ENCODE peak calls at places on chromosomes 4 and X, in five cellular contexts. M is HepG2, C is K562, A is GM12878, L is H1. O is an unnamed sample.

GRCh38 chr4:97493815-97494518 is 649.3 kb downstream of the STPG2 start:
- DNase-seq in A (no peak), M (no peak), C (no peak), L (no peak), O (no peak)

GRCh38 chr4:87523307-87523706 is 5.9 kb downstream of the SPARCL1 start:
- DNase-seq in A (no peak), C (no peak), L (no peak), M (no peak), O (no peak)

GRCh38 chr4:155819066-155819465 is 47.0 kb downstream of the ASIC5 start:
- DNase-seq in C (no peak), L (no peak), M (no peak), A (no peak), O (no peak)

GRCh38 chr4:81688085-81688484 is 216.4 kb upstream of the RASGEF1B start:
- DNase-seq in M (no peak), L (no peak), C (no peak), A (no peak), O (peak; percentile 0)

GRCh38 chrX:38435130-38435529 is 82.7 kb downstream of the OTC start:
- DNase-seq in L (no peak), M (no peak), A (no peak), C (no peak), O (no peak)

GRCh38 chrX:27997641-27998040 is 16.4 kb upstream of the DCAF8L1 start:
- DNase-seq in L (no peak), A (no peak), M (no peak), C (no peak), O (no peak)

GRCh38 chr4:166174717-166175510 is 301.9 kb downstream of the TLL1 start:
- DNase-seq in L (no peak), A (no peak), M (no peak), C (no peak), O (no peak)

GRCh38 chr4:38516194-38516593 is 147.8 kb upstream of the KLF3 start:
- DNase-seq in L (no peak), A (no peak), M (no peak), C (no peak), O (peak; percentile 2)

GRCh38 chrX:115018040-115018647 is 728 bp upstream of the IL13RA2 start:
- DNase-seq in C (peak; percentile 44), L (no peak), A (no peak), M (no peak), O (no peak)

GRCh38 chrX:80021611-80022010 is 7.1 kb downstream of the TBX22 start:
- DNase-seq in L (no peak), M (no peak), A (no peak), C (no peak), O (no peak)

GRCh38 chr4:41957634-41958033 is 22.4 kb downstream of the TMEM33 start:
- DNase-seq in M (peak; percentile 27), C (peak; percentile 63), A (peak; percentile 20), L (no peak), O (peak; percentile 35)

GRCh38 chrX:79413009-79413408 is 45.9 kb upstream of the ITM2A start:
- DNase-seq in A (no peak), C (peak; percentile 23), M (peak; percentile 0), L (no peak), O (no peak)

GRCh38 chr4:140153744-140154571 is at the start of gene MAML3:
- DNase-seq in M (peak; percentile 64), L (peak; percentile 94), C (peak; percentile 90), A (no peak), O (no peak)

GRCh38 chr4:143019351-143019750 is 165.4 kb upstream of the USP38 start:
- DNase-seq in M (no peak), L (no peak), A (no peak), C (no peak), O (no peak)

GRCh38 chr4:1727117-1728031 is 6.1 kb downstream of the TACC3 start:
- DNase-seq in L (no peak), C (no peak), A (no peak), M (no peak), O (peak; percentile 75)

GRCh38 chr4:146186556-146186955 is 11.0 kb downstream of the LSM6 start:
- DNase-seq in M (no peak), L (no peak), C (no peak), A (no peak), O (no peak)

GRCh38 chr4:155952546-155952945 is 1.1 kb downstream of the CTSO start:
- DNase-seq in L (no peak), C (no peak), M (no peak), A (no peak), O (no peak)

GRCh38 chr4:157143365-157143764 is 67.4 kb downstream of the GLRB start:
- DNase-seq in A (no peak), L (no peak), C (no peak), M (no peak), O (no peak)

GRCh38 chr4:140800686-140801085 is 44.5 kb upstream of the TBC1D9 start:
- DNase-seq in C (no peak), L (no peak), A (no peak), M (no peak), O (no peak)

GRCh38 chr4:162837241-162837640 is 329.4 kb downstream of the NAF1 start:
- DNase-seq in C (no peak), L (no peak), A (no peak), M (no peak), O (no peak)

GRCh38 chr4:86235549-86235948 is 124.3 kb downstream of the MAPK10 start:
- DNase-seq in L (no peak), M (no peak), A (no peak), C (no peak), O (no peak)

GRCh38 chr4:14906805-14907204 is 95.5 kb upstream of the CPEB2 start:
- DNase-seq in L (no peak), C (no peak), M (no peak), A (no peak), O (no peak)

GRCh38 chr4:66000500-66001117 is 330.3 kb upstream of the EPHA5 start:
- DNase-seq in M (no peak), A (no peak), C (no peak), L (no peak), O (no peak)

GRCh38 chrX:137428251-137428661 is 137.7 kb upstream of the ZIC3 start:
- DNase-seq in C (no peak), M (no peak), A (no peak), L (peak; percentile 62), O (no peak)

GRCh38 chr4:154366956-154367355 is 124.6 kb downstream of the DCHS2 start:
- DNase-seq in L (no peak), C (no peak), M (no peak), A (no peak), O (no peak)
- TF ChIP-seq HDAC2 in L (no peak), C (no peak), M (no peak), A (no peak), O (no peak)

DNA sequence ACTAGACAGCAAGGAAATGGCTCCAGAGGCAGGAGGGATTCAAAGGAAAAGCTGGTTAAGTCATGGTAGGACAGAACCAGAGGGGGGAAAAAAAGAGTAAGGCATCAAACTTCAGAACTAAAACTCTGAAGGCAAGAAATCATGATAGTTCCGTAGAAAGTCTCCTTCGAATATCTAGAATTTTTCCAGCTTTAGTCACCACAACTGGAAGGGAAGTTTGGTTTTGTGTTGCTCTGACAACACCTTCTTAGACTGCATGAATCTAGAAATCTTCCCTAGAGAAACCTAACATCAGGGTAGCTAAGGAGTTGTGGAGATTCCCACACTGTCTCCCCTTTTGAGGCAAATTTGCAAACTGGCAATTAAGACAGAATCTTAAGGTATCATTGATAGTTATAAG is 33.7 kb downstream of the AMMECR1 start:
- DNase-seq in A (no peak), L (no peak), M (no peak), C (no peak), O (peak; percentile 4)
- TF ChIP-seq HDAC2 in A (no peak), L (no peak), M (no peak), C (no peak), O (no peak)

GRCh38 chr4:101187837-101188236 is 159.5 kb downstream of the PPP3CA start:
- DNase-seq in L (no peak), A (no peak), C (no peak), M (no peak), O (no peak)

GRCh38 chr4:101186558-101187184 is 160.7 kb downstream of the PPP3CA start:
- DNase-seq in C (no peak), L (no peak), A (no peak), M (no peak), O (no peak)

GRCh38 chr4:101183224-101183623 is 164.1 kb downstream of the PPP3CA start:
- DNase-seq in M (no peak), L (no peak), C (no peak), A (no peak), O (no peak)

GRCh38 chr4:101184668-101185067 is 162.7 kb downstream of the PPP3CA start:
- DNase-seq in C (no peak), L (no peak), M (no peak), A (no peak), O (no peak)

DNA sequence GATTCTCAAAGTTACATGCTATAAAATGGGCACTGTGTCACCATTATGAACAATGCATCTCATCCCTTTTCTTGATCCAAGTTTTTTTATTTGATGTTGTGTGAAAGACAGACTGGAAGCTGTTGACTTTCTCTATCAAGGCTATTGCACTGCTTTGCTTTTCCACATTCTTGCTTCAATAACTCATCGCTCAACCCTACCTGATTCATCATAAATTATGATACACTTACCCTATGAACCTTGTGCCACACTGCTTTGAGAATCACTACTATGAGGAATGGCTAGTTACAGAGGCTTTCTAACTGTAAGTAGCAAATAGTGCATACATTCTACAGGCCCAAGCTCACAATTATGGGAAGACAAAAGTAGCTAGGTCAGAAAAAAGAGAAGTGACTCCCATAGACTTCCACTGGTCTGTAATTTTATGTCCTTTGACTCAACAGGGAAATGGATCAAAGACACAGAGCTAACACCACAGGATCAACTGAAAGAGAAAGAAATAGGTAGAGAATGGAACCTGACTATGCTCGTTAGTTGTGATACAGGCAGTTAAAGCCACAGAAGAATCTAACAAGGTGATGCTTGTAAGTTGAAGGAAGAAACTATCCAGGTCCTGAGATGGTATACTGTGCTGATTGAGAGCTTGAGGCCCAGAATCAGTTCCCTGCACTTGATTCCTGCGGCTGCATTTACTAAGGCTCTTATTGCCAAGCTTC is 163.5 kb downstream of the PPP3CA start:
- DNase-seq in M (no peak), A (no peak), L (no peak), C (no peak), O (peak; percentile 57)
- TF ChIP-seq HDAC2 in M (no peak), A (no peak), L (no peak), C (no peak), O (no peak)

GRCh38 chr4:151567056-151567455 is 158.1 kb downstream of the FHIP1A start:
- DNase-seq in A (peak; percentile 13), M (no peak), C (no peak), L (no peak), O (no peak)
- TF ChIP-seq HDAC2 in A (no peak), M (no peak), C (no peak), L (no peak), O (no peak)

DNA sequence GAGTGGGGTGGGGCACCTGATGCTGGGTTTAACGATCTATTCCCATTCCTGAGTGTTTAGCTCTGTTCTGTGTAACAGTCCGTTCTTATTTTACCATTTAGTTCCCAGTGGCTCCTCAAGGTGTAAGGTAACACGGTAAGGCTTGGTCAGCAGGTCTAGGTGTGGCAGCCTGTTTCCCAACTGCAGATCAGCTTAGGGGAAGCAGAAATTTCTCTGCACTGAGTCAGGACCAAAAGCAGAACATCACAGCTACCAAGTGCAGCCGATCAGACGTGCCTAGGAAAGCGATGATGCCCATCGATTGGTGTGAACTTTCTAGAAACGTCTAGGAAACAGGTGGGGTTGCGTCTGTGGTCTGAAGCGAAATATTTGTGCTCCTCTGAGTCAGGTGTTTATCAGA is 240.1 kb downstream of the STIM2 start:
- DNase-seq in M (no peak), L (no peak), A (no peak), C (no peak), O (no peak)
- TF ChIP-seq HDAC2 in M (no peak), L (no peak), A (no peak), C (no peak), O (no peak)

O was measured in A549.